ENCODE peak calls at places on chromosomes 16 and 17, in nine cellular contexts. M, F, C, A, G, D, J, Q and E are unnamed samples.

GRCh38 chr17:1937461-1937860 is 87.7 kb downstream of the RTN4RL1 start:
- DNase-seq in M (no peak), G (no peak), J (no peak), A (no peak), Q (no peak), C (no peak), F (no peak), D (no peak), E (no peak)

GRCh38 chr16:17067882-17068281 is 402.9 kb downstream of the XYLT1 start:
- DNase-seq in F (no peak), M (no peak), Q (no peak), A (no peak), J (no peak), C (no peak), G (no peak), D (no peak), E (no peak)

GRCh38 chr17:82497483-82498405 is 21.8 kb upstream of the FOXK2 start:
- DNase-seq in A (peak), G (peak), D (peak), M (no peak), C (peak), F (peak), Q (no peak), J (no peak), E (peak)

GRCh38 chr16:2487517-2487842 is 12.6 kb downstream of the TBC1D24 start:
- DNase-seq in M (no peak), D (no peak), A (no peak), F (no peak), C (no peak), G (no peak), Q (no peak), J (no peak), E (no peak)

GRCh38 chr16:67767953-67768352 is 38.4 kb downstream of the RANBP10 start:
- DNase-seq in C (no peak), A (peak), J (no peak), F (peak), G (peak), M (no peak), Q (peak), D (peak), E (no peak)

GRCh38 chr16:55236655-55237054 is 87.3 kb upstream of the IRX6 start:
- DNase-seq in C (no peak), J (no peak), F (no peak), Q (no peak), D (no peak), G (no peak), M (no peak), A (no peak), E (no peak)

GRCh38 chr17:40862985-40863733 is 3.9 kb downstream of the KRT12 start:
- DNase-seq in D (no peak), C (peak), Q (no peak), A (no peak), J (peak), F (no peak), M (no peak), G (no peak), E (no peak)

GRCh38 chr16:17346774-17347569 is 123.8 kb downstream of the XYLT1 start:
- DNase-seq in A (no peak), G (no peak), C (peak), D (no peak), M (no peak), J (no peak), F (no peak), Q (no peak), E (peak)

GRCh38 chr16:78829280-78829679 is 729.8 kb downstream of the WWOX start:
- DNase-seq in J (no peak), A (no peak), F (no peak), D (no peak), G (no peak), C (no peak), Q (no peak), M (no peak), E (no peak)

GRCh38 chr17:42928714-42929496 is 28.3 kb downstream of the G6PC1 start:
- DNase-seq in G (peak), J (peak), C (peak), D (peak), F (peak), M (peak), A (peak), Q (peak), E (peak)

GRCh38 chr17:6073620-6074019 is 3.4 kb downstream of the WSCD1 start:
- DNase-seq in Q (no peak), G (no peak), F (no peak), M (no peak), D (no peak), C (no peak), A (no peak), J (no peak), E (no peak)

GRCh38 chr17:77634710-77635109 is 323.8 kb upstream of the TNRC6C start:
- DNase-seq in J (no peak), F (no peak), Q (no peak), G (no peak), C (peak), M (no peak), A (no peak), D (no peak), E (no peak)

GRCh38 chr16:72532896-72533295 is 360.9 kb upstream of the PMFBP1 start:
- DNase-seq in C (no peak), A (no peak), G (no peak), J (no peak), M (no peak), D (no peak), F (no peak), Q (no peak), E (no peak)

GRCh38 chr16:31476305-31477219 is 4.6 kb downstream of the TGFB1I1 start:
- DNase-seq in A (no peak), J (no peak), Q (no peak), M (no peak), G (no peak), D (no peak), F (peak), C (peak), E (peak)

GRCh38 chr16:8931864-8932263 is 31.8 kb downstream of the USP7 start:
- DNase-seq in C (peak), G (peak), D (no peak), A (peak), J (peak), M (no peak), Q (no peak), F (no peak), E (peak)

GRCh38 chr17:28878981-28879380 is 18.6 kb downstream of the FLOT2 start:
- DNase-seq in J (no peak), Q (no peak), D (no peak), G (no peak), F (peak), C (peak), M (no peak), A (peak), E (no peak)

GRCh38 chr16:12375341-12375740 is 398.8 kb downstream of the SNX29 start:
- DNase-seq in Q (no peak), J (no peak), A (no peak), F (no peak), M (no peak), G (no peak), C (no peak), D (no peak), E (no peak)

GRCh38 chr16:72311426-72311825 is 139.5 kb upstream of the PMFBP1 start:
- DNase-seq in A (peak), M (no peak), C (no peak), G (no peak), F (no peak), J (no peak), D (no peak), Q (no peak), E (no peak)